ENCODE peak calls at places on chromosome 7, in four cellular contexts. R is left ventricle myocardium inferior, P is body of pancreas, Q is MM.1S. K is an unnamed sample.

GRCh38 chr7:36620166-36620708 is 104.1 kb downstream of the AOAH start:
- DNase-seq in R (no peak), P (no peak), Q (no peak), K (no peak)

GRCh38 chr7:135320277-135320676 is 86.6 kb downstream of the STRA8 start:
- DNase-seq in R (peak), P (peak), Q (no peak), K (peak)

GRCh38 chr7:128347573-128348147 is 4.0 kb upstream of the RBM28 start:
- DNase-seq in R (peak), P (peak), Q (peak), K (peak)

GRCh38 chr7:132636581-132636980 is 60.3 kb upstream of the PLXNA4 start:
- DNase-seq in R (no peak), P (no peak), Q (no peak), K (no peak)

GRCh38 chr7:46764100-46764941 is 817.6 kb downstream of the TNS3 start:
- DNase-seq in R (no peak), P (peak), Q (no peak), K (no peak)

GRCh38 chr7:27745064-27745583 is 5.2 kb downstream of the TAX1BP1 start:
- DNase-seq in R (no peak), P (peak), Q (peak), K (peak)

GRCh38 chr7:24637021-24637420 is 63.8 kb downstream of the PALS2 start:
- DNase-seq in R (no peak), P (no peak), Q (no peak), K (no peak)

GRCh38 chr7:114854369-114854768 is 67.5 kb upstream of the MDFIC start:
- DNase-seq in R (no peak), P (no peak), Q (no peak), K (no peak)

GRCh38 chr7:81574723-81575326 is 195.0 kb downstream of the HGF start:
- DNase-seq in R (no peak), P (no peak), Q (no peak), K (no peak)

GRCh38 chr7:65239324-65239706 is 134.3 kb upstream of the ZNF92 start:
- DNase-seq in R (no peak), P (no peak), Q (no peak), K (no peak)

GRCh38 chr7:77282897-77283296 is 83.3 kb upstream of the FGL2 start:
- DNase-seq in R (no peak), P (no peak), Q (no peak), K (no peak)

GRCh38 chr7:157609932-157610640 is 273.3 kb downstream of the DNAJB6 start:
- DNase-seq in R (no peak), P (no peak), Q (no peak), K (no peak)

GRCh38 chr7:29807179-29807841 is 1.0 kb downstream of the WIPF3 start:
- DNase-seq in R (peak), P (peak), Q (no peak), K (peak)

GRCh38 chr7:25025218-25025671 is 45.3 kb upstream of the OSBPL3 start:
- DNase-seq in R (no peak), P (no peak), Q (no peak), K (no peak)

GRCh38 chr7:108147031-108147563 is 16.9 kb upstream of the LAMB4 start:
- DNase-seq in R (no peak), P (peak), Q (no peak), K (peak)

GRCh38 chr7:151437163-151437553 is 2.8 kb downstream of the CRYGN start:
- DNase-seq in R (no peak), P (no peak), Q (no peak), K (no peak)

GRCh38 chr7:77306231-77307067 is 106.8 kb upstream of the FGL2 start:
- DNase-seq in R (no peak), P (no peak), Q (no peak), K (peak)

GRCh38 chr7:32616625-32617024 is 121.3 kb downstream of the AVL9 start:
- DNase-seq in R (peak), P (no peak), Q (no peak), K (peak)

GRCh38 chr7:74579800-74580685 is 77.5 kb upstream of the GTF2I start:
- DNase-seq in R (no peak), P (peak), Q (no peak), K (peak)

GRCh38 chr7:44158873-44159631 is 17.9 kb upstream of the MYL7 start:
- DNase-seq in R (no peak), P (no peak), Q (no peak), K (no peak)

GRCh38 chr7:16431646-16432424 is 10.5 kb upstream of the CRPPA start:
- DNase-seq in R (no peak), P (peak), Q (peak), K (peak)

DNA sequence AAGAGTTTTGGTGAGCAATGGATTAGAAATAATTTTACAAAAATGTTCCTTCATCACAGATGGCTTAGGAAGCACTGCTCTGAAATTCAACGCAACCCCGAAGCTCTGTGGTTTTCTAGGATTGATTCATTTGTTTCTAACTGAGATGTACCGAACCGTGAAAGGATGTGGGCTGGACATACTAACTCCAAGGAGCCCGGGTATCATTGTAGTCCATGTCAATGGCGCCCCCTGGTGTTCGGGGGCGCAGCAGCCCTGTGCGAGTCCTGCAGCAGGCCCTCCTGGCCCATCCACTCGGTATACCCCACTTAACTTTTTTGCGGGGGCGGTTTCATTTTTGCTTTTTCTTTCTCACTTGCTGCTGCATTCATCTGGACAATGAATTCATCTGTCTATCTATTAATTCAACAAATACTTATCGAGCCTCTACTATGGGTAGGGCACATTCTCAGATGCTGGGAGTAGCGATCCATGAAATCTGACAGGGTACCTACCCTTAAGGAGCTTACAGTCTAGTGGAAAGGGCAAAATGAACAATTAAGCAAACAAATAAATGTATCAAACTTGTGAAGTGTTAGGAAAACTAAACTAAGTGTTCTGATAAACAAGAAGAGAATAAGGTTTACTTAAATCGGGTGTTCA is 25.2 kb upstream of the ITPRID1 start:
- DNase-seq in R (peak), P (peak), Q (peak), K (peak)
- TF ChIP-seq CTCF in R (peak), P (peak), Q (peak), K (no peak)

DNA sequence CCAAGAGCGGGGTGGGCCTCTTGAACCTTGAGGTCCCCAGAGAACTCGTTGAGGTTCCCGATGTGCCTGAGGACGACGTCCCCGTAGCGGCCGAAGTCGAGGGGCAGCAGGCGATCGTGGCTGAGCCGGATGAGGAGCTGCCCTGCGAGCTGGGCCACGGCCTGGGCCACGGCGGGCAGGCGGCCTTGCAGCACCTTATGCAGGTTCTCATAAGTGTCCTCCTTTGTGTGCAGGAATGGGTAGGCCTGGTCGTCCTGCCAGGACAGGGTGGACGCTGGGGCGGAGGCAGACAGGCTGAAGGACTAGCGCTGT is 14.2 kb downstream of the TFR2 start:
- DNase-seq in R (no peak), P (no peak), Q (no peak), K (no peak)
- H3K4me3 ChIP-seq in R (no peak), P (no peak), Q (no peak), K (no peak)

GRCh38 chr7:26507375-26508068 is 215.9 kb downstream of the SNX10 start:
- DNase-seq in R (no peak), P (peak), Q (no peak), K (no peak)
- TF ChIP-seq CTCF in R (no peak), P (no peak), Q (no peak), K (no peak)

DNA sequence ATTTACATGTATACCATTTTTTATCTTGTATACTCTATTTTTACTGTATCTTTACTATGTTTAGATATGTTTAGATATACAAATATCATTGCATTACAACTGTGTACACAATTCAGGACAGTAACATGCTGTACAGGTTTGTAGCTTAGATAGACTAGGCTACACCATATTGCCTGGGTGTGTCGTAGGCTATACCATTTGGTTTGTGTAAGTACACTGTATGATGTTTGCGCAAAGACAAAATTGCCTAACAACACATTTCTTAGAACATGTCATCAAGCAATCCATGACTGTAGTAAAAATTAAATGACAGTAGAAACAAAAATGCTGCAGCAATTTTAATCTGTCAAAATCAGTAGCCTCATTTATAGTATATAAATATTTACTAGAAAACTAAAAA is 812.2 kb downstream of the GRM8 start:
- DNase-seq in R (no peak), P (no peak), Q (no peak), K (no peak)
- H3K4me3 ChIP-seq in R (no peak), P (no peak), Q (no peak), K (no peak)